ENCODE peak calls at places on chromosomes 3 and 15, in six cellular contexts. D, R, U, W, O and T are unnamed samples.

GRCh38 chr3:23594897-23595670 is 210.7 kb upstream of the UBE2E1 start:
- DNase-seq in U (no peak), D (no peak), R (no peak), W (no peak), O (no peak), T (no peak)

GRCh38 chr3:16516695-16517481 is 3.4 kb upstream of the RFTN1 start:
- DNase-seq in U (no peak), D (no peak), R (no peak), W (peak), O (no peak), T (no peak)

GRCh38 chr3:165641569-165642310 is 195.5 kb downstream of the BCHE start:
- DNase-seq in W (no peak), D (no peak), O (no peak), U (no peak), R (no peak), T (no peak)

GRCh38 chr3:42638339-42638842 is 15.1 kb upstream of the ZBTB47 start:
- DNase-seq in R (no peak), D (no peak), O (no peak), W (no peak), U (no peak), T (no peak)

GRCh38 chr15:43828061-43828657 is 1.4 kb downstream of the WDR76 start:
- DNase-seq in R (no peak), O (no peak), D (no peak), W (no peak), U (no peak), T (no peak)

GRCh38 chr3:100106094-100106493 is 8.2 kb downstream of the FILIP1L start:
- DNase-seq in W (no peak), U (no peak), R (no peak), O (no peak), D (no peak), T (no peak)

GRCh38 chr3:120648290-120648689 is 33.7 kb downstream of the HGD start:
- DNase-seq in W (no peak), U (no peak), R (no peak), O (no peak), D (no peak), T (no peak)

GRCh38 chr3:192817506-192817905 is 90.2 kb upstream of the FGF12 start:
- DNase-seq in R (no peak), W (no peak), D (no peak), U (no peak), O (no peak), T (no peak)

GRCh38 chr3:120637836-120638559 is 41.9 kb downstream of the NDUFB4 start:
- DNase-seq in W (no peak), U (no peak), R (no peak), D (no peak), O (no peak), T (no peak)

GRCh38 chr3:77081240-77081661 is 41.4 kb downstream of the ROBO2 start:
- DNase-seq in U (no peak), W (no peak), D (no peak), O (no peak), R (no peak), T (no peak)

GRCh38 chr3:152269423-152270144 is 855 bp downstream of the MBNL1 start:
- DNase-seq in W (peak), D (peak), U (peak), R (no peak), O (no peak), T (no peak)

GRCh38 chr3:191523099-191523498 is 62.1 kb downstream of the PYDC2 start:
- DNase-seq in D (no peak), O (no peak), U (no peak), R (no peak), W (no peak), T (no peak)

GRCh38 chr15:40097968-40098476 is 10.7 kb downstream of the BMF start:
- DNase-seq in W (peak), O (no peak), D (peak), U (peak), R (no peak), T (no peak)

GRCh38 chr3:170275832-170276231 is 53.6 kb downstream of the PRKCI start:
- DNase-seq in W (no peak), O (no peak), R (no peak), U (no peak), D (no peak), T (no peak)

GRCh38 chr3:170267793-170268192 is 45.6 kb downstream of the PRKCI start:
- DNase-seq in R (no peak), O (no peak), W (no peak), U (no peak), D (no peak), T (no peak)

GRCh38 chr3:170274641-170275040 is 52.4 kb downstream of the PRKCI start:
- DNase-seq in R (no peak), O (no peak), D (no peak), W (no peak), U (no peak), T (no peak)

GRCh38 chr3:170270282-170270891 is 48.2 kb downstream of the PRKCI start:
- DNase-seq in W (no peak), R (no peak), D (no peak), O (no peak), U (no peak), T (no peak)
- TF ChIP-seq POLR2A in W (no peak), R (no peak), D (no peak), O (no peak), U (no peak), T (no peak)

GRCh38 chr15:90535254-90535653 is 5.5 kb downstream of the CRTC3 start:
- DNase-seq in U (no peak), O (no peak), W (no peak), R (no peak), D (no peak), T (no peak)

GRCh38 chr15:90529008-90529368 is 735 bp upstream of the CRTC3 start:
- DNase-seq in W (no peak), O (no peak), U (no peak), R (no peak), D (no peak), T (no peak)

GRCh38 chr15:90529369-90530249 is at the start of gene CRTC3:
- DNase-seq in W (peak), R (peak), U (peak), O (no peak), D (peak), T (peak)

GRCh38 chr15:90531147-90531546 is 1.4 kb downstream of the CRTC3 start:
- DNase-seq in O (no peak), D (no peak), U (no peak), R (no peak), W (no peak), T (no peak)

DNA sequence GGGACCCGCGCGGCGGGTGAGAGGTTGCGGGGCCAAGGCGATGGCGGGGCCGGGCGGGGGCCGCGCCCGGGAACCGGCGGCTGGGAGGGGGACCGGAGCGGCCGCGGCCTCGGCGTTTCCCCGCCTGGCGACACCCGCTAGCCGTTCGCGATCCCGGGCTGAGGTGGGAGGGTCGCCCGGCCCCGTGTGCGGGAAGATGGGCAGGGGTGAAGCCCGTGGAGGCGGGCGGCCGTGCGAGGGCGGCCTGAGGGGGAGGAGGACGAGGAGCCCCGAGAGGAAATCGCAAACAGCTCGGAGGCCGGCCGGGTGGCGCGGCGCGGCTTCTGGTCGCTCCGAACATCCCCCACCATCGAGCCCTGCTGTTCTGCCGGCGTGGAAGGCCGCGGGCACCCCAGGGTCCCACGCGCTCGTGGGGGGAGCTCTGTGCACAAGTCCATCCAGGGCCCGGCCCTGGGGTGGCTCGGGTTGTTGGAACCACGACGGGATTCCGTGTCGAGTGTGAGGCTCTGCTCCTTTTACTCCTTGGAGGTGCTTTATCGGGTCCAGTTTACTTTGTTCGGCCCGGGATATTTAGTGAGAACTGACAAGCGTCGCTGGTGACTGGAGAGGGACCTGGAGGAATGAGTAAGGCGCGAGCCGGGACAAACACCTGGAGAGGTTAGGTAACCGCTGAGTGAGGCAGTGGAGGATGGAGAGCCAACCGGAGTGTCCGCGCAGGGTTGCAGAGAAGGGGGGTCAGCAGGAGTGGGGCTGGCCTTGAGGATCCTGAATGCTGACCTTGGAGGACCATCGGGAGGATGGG is 728 bp downstream of the CRTC3 start:
- DNase-seq in O (no peak), D (peak), R (peak), W (peak), U (peak), T (peak)
- TF ChIP-seq POLR2AphosphoS5 in O (no peak), D (no peak), R (no peak), W (no peak), U (peak), T (no peak)

GRCh38 chr3:98531622-98532274 is at the start of gene GPR15:
- DNase-seq in O (no peak), D (no peak), U (no peak), W (no peak), R (no peak), T (no peak)

GRCh38 chr3:98530676-98531075 is 1.1 kb upstream of the GPR15 start:
- DNase-seq in O (no peak), R (no peak), U (no peak), D (no peak), W (no peak), T (no peak)

GRCh38 chr3:98528474-98529346 is 3.1 kb upstream of the GPR15 start:
- DNase-seq in R (no peak), W (no peak), O (no peak), U (no peak), D (no peak), T (no peak)

GRCh38 chr3:98532275-98532637 is 478 bp downstream of the GPR15 start:
- DNase-seq in R (no peak), U (no peak), D (no peak), O (no peak), W (no peak), T (no peak)

DNA sequence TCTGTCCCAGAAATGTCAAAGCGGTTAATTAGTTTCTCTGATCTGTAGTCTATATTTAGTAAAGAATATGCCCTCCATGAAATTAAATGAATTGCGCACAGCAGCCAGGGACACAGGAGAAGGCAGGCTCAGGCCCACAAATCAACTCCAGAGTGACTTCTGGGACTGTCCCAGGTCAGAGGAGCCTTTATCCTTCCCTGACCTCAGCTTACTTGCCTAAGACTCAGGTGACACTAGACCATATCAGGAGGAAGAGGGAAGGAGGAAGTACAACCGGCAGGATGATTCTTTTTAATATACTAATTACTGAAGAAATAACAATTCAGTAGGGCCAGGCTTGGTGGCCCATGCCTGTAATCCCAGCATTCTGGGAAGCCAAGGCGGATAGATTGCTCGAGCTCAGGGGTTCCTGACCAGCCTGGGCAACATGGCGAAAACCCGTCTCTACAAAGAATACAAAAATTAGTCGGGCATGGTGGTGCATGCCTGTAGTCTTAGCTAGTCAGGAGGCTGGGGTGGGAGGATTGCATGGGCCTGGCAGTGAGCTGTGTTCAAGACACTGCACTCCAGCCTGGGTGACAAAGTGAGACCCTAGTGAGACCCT is 1.8 kb upstream of the GPR15 start:
- DNase-seq in R (no peak), O (no peak), U (no peak), D (no peak), W (no peak), T (no peak)
- TF ChIP-seq POLR2A in R (peak), O (no peak), U (no peak), D (no peak), W (no peak), T (peak)

GRCh38 chr15:87681054-87681453 is 575.5 kb downstream of the NTRK3 start:
- DNase-seq in D (no peak), W (no peak), U (no peak), O (no peak), R (no peak), T (no peak)

GRCh38 chr15:87680200-87680599 is 576.3 kb downstream of the NTRK3 start:
- DNase-seq in W (no peak), U (no peak), D (no peak), R (no peak), O (no peak), T (no peak)

GRCh38 chr15:87686308-87686707 is 570.2 kb downstream of the NTRK3 start:
- DNase-seq in D (no peak), W (no peak), U (no peak), O (no peak), R (no peak), T (no peak)

GRCh38 chr15:87687176-87687890 is 569.2 kb downstream of the NTRK3 start:
- DNase-seq in O (no peak), W (no peak), U (no peak), D (no peak), R (no peak), T (no peak)

GRCh38 chr15:87682527-87682926 is 574.0 kb downstream of the NTRK3 start:
- DNase-seq in U (no peak), O (no peak), W (no peak), D (no peak), R (no peak), T (no peak)
- TF ChIP-seq POLR2AphosphoS5 in U (no peak), O (no peak), W (no peak), D (no peak), R (no peak), T (no peak)

GRCh38 chr3:158768881-158769518 is 32.9 kb upstream of the MFSD1 start:
- DNase-seq in W (no peak), O (no peak), R (no peak), U (peak), D (peak), T (no peak)
- TF ChIP-seq POLR2A in W (no peak), O (no peak), R (no peak), U (no peak), D (no peak), T (no peak)

GRCh38 chr15:42156266-42156922 is at the start of gene PLA2G4F:
- DNase-seq in W (no peak), O (no peak), U (peak), R (no peak), D (no peak), T (no peak)
- TF ChIP-seq POLR2AphosphoS5 in W (no peak), O (no peak), U (peak), R (no peak), D (no peak), T (no peak)

GRCh38 chr3:177357352-177358084 is 160.2 kb upstream of the TBL1XR1 start:
- DNase-seq in O (peak), W (no peak), U (no peak), R (no peak), D (no peak), T (no peak)
- TF ChIP-seq POLR2A in O (peak), W (no peak), U (no peak), R (no peak), D (no peak), T (no peak)